ENCODE peak calls at places on chromosome 5, in seven cellular contexts. Q is heart right ventricle; B is adrenal gland; I is CD8-positive, alpha-beta memory T cell; R is CD4-positive, alpha-beta T cell; U is Panc1; X is lower lobe of right lung. C is an unnamed sample.

GRCh38 chr5:179307006-179307800 is 38.1 kb downstream of the ADAMTS2 start:
- DNase-seq in R (no peak), B (no peak), Q (no peak), U (no peak), I (no peak), X (peak; percentile 40), C (no peak)

GRCh38 chr5:60295423-60295822 is 401.9 kb upstream of the PDE4D start:
- DNase-seq in B (no peak), Q (peak; percentile 12), R (no peak), I (no peak), X (no peak), U (peak; percentile 30), C (no peak)

GRCh38 chr5:54643679-54644078 is 126.1 kb downstream of the SNX18 start:
- DNase-seq in B (no peak), X (no peak), R (no peak), I (no peak), Q (no peak), U (no peak), C (no peak)

GRCh38 chr5:5494489-5495402 is 72.3 kb downstream of the ICE1 start:
- DNase-seq in B (peak; percentile 84), U (no peak), I (peak; percentile 83), Q (peak; percentile 61), X (peak; percentile 88), R (peak; percentile 78), C (peak; percentile 96)

GRCh38 chr5:164742025-164742424 is 1236.6 kb downstream of the MAT2B start:
- DNase-seq in I (no peak), X (no peak), R (no peak), B (no peak), Q (no peak), U (no peak), C (no peak)

GRCh38 chr5:144794922-144795321 is 624.2 kb downstream of the KCTD16 start:
- DNase-seq in B (no peak), X (no peak), U (no peak), I (no peak), Q (no peak), R (no peak), C (no peak)

GRCh38 chr5:138138949-138139775 is at the start of gene NME5:
- DNase-seq in X (peak; percentile 78), Q (peak; percentile 57), U (no peak), R (no peak), I (no peak), B (peak; percentile 79), C (peak; percentile 35)

GRCh38 chr5:115194671-115195070 is 25.0 kb upstream of the TRIM36 start:
- DNase-seq in U (no peak), X (no peak), I (no peak), R (no peak), Q (no peak), B (no peak), C (no peak)

GRCh38 chr5:74499236-74499635 is 141.3 kb downstream of the ENC1 start:
- DNase-seq in Q (no peak), B (no peak), X (no peak), R (no peak), I (no peak), U (no peak), C (no peak)

GRCh38 chr5:15501057-15501791 is 1.2 kb downstream of the FBXL7 start:
- DNase-seq in Q (peak; percentile 68), R (no peak), B (peak; percentile 74), I (no peak), U (no peak), X (no peak), C (peak; percentile 18)

GRCh38 chr5:54091416-54092130 is 218.8 kb downstream of the ARL15 start:
- DNase-seq in R (no peak), X (no peak), Q (peak; percentile 46), U (no peak), B (no peak), I (no peak), C (no peak)

GRCh38 chr5:60148356-60148755 is 254.8 kb upstream of the PDE4D start:
- DNase-seq in R (no peak), X (no peak), B (no peak), I (no peak), Q (no peak), U (no peak), C (no peak)

GRCh38 chr5:176446884-176447537 is 1.2 kb upstream of the FAF2 start:
- DNase-seq in Q (no peak), B (peak; percentile 46), U (no peak), X (no peak), I (no peak), R (no peak), C (no peak)

GRCh38 chr5:143652104-143652700 is 159.8 kb upstream of the HMHB1 start:
- DNase-seq in X (no peak), R (no peak), Q (no peak), I (no peak), B (no peak), U (no peak), C (no peak)

GRCh38 chr5:141039517-141039916 is 11.7 kb upstream of the PCDHB1 start:
- DNase-seq in Q (no peak), I (no peak), X (no peak), B (no peak), U (no peak), R (no peak), C (no peak)

GRCh38 chr5:133467712-133468463 is 144.5 kb downstream of the FSTL4 start:
- DNase-seq in U (no peak), B (no peak), I (no peak), R (no peak), Q (no peak), X (no peak), C (no peak)

GRCh38 chr5:395156-395920 is 47.6 kb upstream of the EXOC3 start:
- DNase-seq in U (no peak), Q (no peak), B (no peak), X (no peak), I (no peak), R (no peak), C (peak; percentile 13)

GRCh38 chr5:44983006-44983405 is 174.3 kb downstream of the MRPS30 start:
- DNase-seq in U (no peak), B (no peak), I (no peak), X (no peak), Q (no peak), R (no peak), C (no peak)

GRCh38 chr5:90503596-90503995 is 25.8 kb downstream of the LYSMD3 start:
- DNase-seq in X (no peak), I (no peak), R (no peak), B (no peak), U (no peak), Q (no peak), C (no peak)

GRCh38 chr5:149439899-149440655 is 61.0 kb upstream of the IL17B start:
- DNase-seq in B (no peak), X (no peak), R (no peak), I (no peak), U (no peak), Q (no peak), C (peak; percentile 83)

DNA sequence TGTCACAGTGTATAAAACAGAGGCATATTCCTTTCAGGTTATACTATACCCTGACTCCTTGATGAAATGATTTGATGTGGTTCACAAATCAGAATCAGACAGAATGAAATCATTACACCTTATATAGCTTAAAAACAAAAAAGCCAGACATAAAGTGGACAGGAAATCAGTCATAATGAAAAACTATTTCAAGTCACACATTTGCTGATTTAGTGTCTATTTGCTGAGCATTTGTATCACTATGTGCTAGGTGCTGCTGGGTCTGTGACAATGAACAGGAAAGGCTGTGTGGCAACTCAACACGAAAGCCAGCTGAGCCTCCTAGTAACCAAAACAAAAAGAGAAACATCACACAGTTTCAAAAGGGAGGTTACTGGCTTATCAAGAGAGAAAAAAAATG is 194.0 kb downstream of the EFNA5 start:
- DNase-seq in X (no peak), I (peak; percentile 29), B (no peak), Q (no peak), U (no peak), R (no peak), C (no peak)
- H3K27ac ChIP-seq in X (peak overlapping the region; percentile 5), I (peak overlapping the region; percentile 78), B (no peak overlapping the region), Q (no peak overlapping the region), U (no peak overlapping the region), R (no peak overlapping the region), C (peak overlapping the region; percentile 35)

DNA sequence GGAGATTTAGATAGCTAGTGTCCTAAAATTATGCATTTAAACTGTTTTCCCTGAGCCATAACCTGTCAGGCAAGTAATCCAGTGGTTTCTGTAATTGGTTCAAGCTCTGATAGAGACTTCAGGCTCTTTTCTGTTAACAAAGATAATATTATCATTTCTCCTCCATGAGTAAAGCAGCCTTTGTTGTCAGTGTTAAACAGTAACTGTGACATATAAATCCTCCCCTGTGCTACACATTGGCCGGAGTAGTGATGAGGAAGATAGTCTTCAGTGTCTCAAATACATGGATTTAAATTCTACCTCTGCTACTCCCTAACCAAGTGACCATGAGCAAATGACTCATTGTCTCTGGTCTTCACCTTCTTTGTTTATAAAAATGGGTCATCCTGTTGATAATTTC is 615.5 kb upstream of the CHD1 start:
- DNase-seq in X (no peak), B (no peak), U (no peak), R (no peak), Q (no peak), I (no peak), C (no peak)
- H3K27ac ChIP-seq in X (no peak overlapping the region), B (no peak overlapping the region), U (no peak overlapping the region), R (no peak overlapping the region), Q (no peak overlapping the region), I (no peak overlapping the region), C (no peak overlapping the region)

GRCh38 chr5:173493040-173493439 is 123.4 kb downstream of the BOD1 start:
- DNase-seq in X (no peak), B (no peak), R (no peak), Q (no peak), U (no peak), I (no peak), C (no peak)

GRCh38 chr5:173488144-173488543 is 128.3 kb downstream of the BOD1 start:
- DNase-seq in B (no peak), I (no peak), U (no peak), X (no peak), R (no peak), Q (no peak), C (no peak)

GRCh38 chr5:173487296-173487695 is 129.2 kb downstream of the BOD1 start:
- DNase-seq in R (no peak), I (no peak), B (no peak), U (no peak), Q (no peak), X (no peak), C (no peak)

GRCh38 chr5:173493846-173494245 is 122.6 kb downstream of the BOD1 start:
- DNase-seq in R (no peak), I (no peak), B (no peak), U (no peak), Q (no peak), X (no peak), C (no peak)

DNA sequence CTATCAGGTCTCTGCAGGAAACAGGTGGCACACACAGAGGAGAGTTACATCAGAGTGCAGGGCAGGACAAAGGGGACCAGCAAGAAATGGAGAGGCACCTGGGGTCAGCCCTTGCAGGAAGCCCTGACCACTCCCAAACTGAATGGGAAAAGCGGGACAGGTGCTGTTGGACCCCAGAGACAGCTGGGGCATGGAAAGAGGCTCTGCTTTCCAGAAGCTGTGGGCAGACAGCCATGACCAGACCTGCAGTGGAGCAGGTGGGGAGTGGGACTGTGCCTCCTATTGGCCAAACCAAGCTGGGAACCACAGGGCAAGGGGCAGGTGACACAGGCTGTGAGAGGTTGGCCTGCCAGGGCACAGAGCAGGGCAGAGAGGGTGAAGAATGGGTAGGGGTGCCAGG is 125.8 kb downstream of the BOD1 start:
- DNase-seq in U (no peak), Q (no peak), B (no peak), X (no peak), I (no peak), R (no peak), C (no peak)
- H3K27ac ChIP-seq in U (no peak overlapping the region), Q (no peak overlapping the region), B (no peak overlapping the region), X (no peak overlapping the region), I (no peak overlapping the region), R (no peak overlapping the region), C (no peak overlapping the region)

GRCh38 chr5:171107650-171108049 is 201.4 kb upstream of the TLX3 start:
- DNase-seq in X (no peak), B (no peak), Q (no peak), I (no peak), R (no peak), U (no peak), C (no peak)

GRCh38 chr5:171102877-171103610 is 206.0 kb upstream of the TLX3 start:
- DNase-seq in U (no peak), B (no peak), Q (no peak), X (no peak), I (no peak), R (no peak), C (no peak)
- H3K27ac ChIP-seq in U (no peak overlapping the region), B (no peak overlapping the region), Q (no peak overlapping the region), X (no peak overlapping the region), I (no peak overlapping the region), R (no peak overlapping the region), C (no peak overlapping the region)